ENCODE peak calls at places on chromosomes 13 and 19, in eight cellular contexts. O, G, M, D, Y, A, I and V are unnamed samples. For H3K4me1, the result is how much of the 10 kb centered on the place peaks cover.

GRCh38 chr19:31330761-31331160 is 18.5 kb downstream of the TSHZ3 start:
- DNase-seq in I (no peak), D (no peak), M (no peak), G (no peak), O (no peak), Y (no peak), A (no peak), V (no peak)

GRCh38 chr19:33569822-33570221 is 48.2 kb upstream of the PEPD start:
- DNase-seq in Y (no peak), G (no peak), A (no peak), O (no peak), M (no peak), I (no peak), D (no peak), V (no peak)

GRCh38 chr13:48930933-48931332 is 44.8 kb upstream of the FNDC3A start:
- DNase-seq in I (no peak), G (no peak), Y (no peak), A (no peak), O (no peak), M (no peak), D (no peak), V (no peak)

GRCh38 chr13:91601273-91601672 is 202.9 kb downstream of the GPC5 start:
- DNase-seq in D (no peak), O (no peak), M (no peak), G (no peak), I (no peak), A (no peak), Y (no peak), V (no peak)

GRCh38 chr13:109344552-109345157 is 441.7 kb downstream of the IRS2 start:
- DNase-seq in I (no peak), A (no peak), D (no peak), M (no peak), O (peak), G (no peak), Y (peak), V (no peak)

GRCh38 chr19:1904385-1905070 is 671 bp upstream of the ADAT3 start:
- DNase-seq in M (no peak), O (no peak), Y (no peak), G (no peak), I (peak), D (no peak), A (no peak), V (no peak)

GRCh38 chr19:52896431-52897148 is 845 bp downstream of the ZNF320 start:
- DNase-seq in O (peak), D (peak), M (peak), G (peak), Y (no peak), I (peak), A (no peak), V (peak)

GRCh38 chr19:10430505-10431253 is 10.3 kb downstream of the PDE4A start:
- DNase-seq in A (no peak), O (peak), D (peak), Y (no peak), M (no peak), I (peak), G (peak), V (no peak)

GRCh38 chr13:50635504-50635903 is 208.0 kb downstream of the DLEU7 start:
- DNase-seq in O (no peak), A (no peak), D (peak), G (peak), M (no peak), I (peak), Y (no peak), V (no peak)

GRCh38 chr13:46304546-46304945 is 82.5 kb downstream of the RUBCNL start:
- DNase-seq in G (no peak), D (no peak), O (no peak), A (no peak), M (no peak), Y (no peak), I (no peak), V (no peak)

GRCh38 chr19:12721656-12722565 is 1.8 kb downstream of the TNPO2 start:
- DNase-seq in Y (peak), D (peak), G (peak), O (peak), A (peak), I (peak), M (peak), V (peak)

GRCh38 chr13:102395174-102395573 is 6.7 kb downstream of the FGF14 start:
- DNase-seq in Y (no peak), A (no peak), G (no peak), D (no peak), I (no peak), O (no peak), M (no peak), V (no peak)
- H3K4me3 ChIP-seq in Y (peak), A (peak), G (peak), D (peak), I (peak), O (peak), M (no peak), V (peak)

DNA sequence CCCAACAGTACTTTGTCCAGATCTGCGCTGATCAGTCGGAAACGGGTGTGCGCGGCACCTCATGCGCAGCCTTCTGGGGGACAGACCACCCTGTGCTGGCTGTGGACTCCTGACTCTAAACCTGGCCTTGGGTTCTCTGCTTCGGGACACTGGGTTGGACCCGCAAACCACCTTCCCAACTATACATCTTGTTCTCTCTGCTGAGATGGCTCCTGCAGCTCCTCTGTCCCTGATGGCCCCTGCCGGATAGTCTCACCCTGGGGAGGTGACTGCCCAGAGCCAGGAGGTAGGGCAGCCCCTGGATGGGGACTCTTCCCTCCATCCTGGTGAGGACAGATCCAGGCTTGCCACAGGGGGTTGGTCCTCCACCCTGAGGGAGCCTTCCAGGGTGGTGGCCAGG is 23.3 kb downstream of the RFX1 start:
- DNase-seq in Y (no peak), O (no peak), M (no peak), G (no peak), I (no peak), A (no peak), D (no peak), V (no peak)
- H3K4me1 ChIP-seq in Y (under half), O (under half), M (under half), G (under half), I (under half), A (half or more), D (under half), V (half or more)

GRCh38 chr19:45097776-45098520 is 5.0 kb downstream of the PPP1R37 start:
- DNase-seq in I (peak), G (peak), M (no peak), D (peak), A (no peak), Y (peak), O (peak), V (no peak)
- H3K27ac ChIP-seq in I (peak), G (peak), M (no peak), D (peak), A (no peak), Y (peak), O (peak), V (no peak)

DNA sequence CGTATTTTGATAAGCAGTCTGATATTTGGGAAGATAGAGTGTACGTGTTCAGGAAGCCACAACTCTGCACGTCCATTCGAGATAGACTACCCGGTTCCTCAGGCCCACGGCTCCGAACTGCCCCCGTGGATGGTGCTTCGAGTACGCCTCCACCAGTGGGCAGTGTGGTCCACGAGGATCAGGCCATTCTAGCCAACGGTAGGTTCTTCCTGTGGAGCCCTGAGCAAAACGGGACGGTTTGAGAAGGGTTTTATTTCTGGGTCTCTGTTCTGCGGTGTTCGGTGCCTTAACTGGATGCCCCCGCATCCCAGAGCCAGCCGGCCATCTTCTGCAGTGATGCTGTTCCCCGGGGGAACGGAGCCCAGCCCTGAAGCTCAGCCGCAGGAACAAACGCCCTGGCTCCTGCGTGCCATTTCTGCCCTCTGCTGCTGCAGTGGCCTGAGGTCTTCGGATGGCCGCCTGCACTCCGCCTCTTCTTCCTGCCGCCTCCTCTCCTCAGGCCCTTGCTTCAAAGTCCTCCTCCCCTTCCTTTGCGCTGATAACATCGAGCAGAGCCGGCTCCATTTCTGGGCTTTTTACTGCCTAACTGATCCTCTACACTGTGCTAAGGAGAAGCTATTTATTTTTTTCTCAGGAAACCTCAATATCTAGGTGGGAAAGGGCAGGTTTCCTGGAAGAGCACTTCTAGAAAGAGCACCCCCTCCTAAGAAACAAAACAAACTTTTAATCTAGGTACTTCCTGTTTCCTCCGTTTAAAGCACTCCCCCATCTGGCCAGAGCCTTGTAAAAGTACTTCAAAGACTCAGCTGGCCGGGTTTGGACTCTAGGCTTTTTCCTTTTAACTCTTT is 36.2 kb upstream of the SLC46A3 start:
- DNase-seq in Y (no peak), A (no peak), M (peak), O (no peak), G (peak), I (peak), D (no peak), V (no peak)
- H3K4me3 ChIP-seq in Y (no peak), A (peak), M (no peak), O (no peak), G (peak), I (peak), D (no peak), V (peak)

DNA sequence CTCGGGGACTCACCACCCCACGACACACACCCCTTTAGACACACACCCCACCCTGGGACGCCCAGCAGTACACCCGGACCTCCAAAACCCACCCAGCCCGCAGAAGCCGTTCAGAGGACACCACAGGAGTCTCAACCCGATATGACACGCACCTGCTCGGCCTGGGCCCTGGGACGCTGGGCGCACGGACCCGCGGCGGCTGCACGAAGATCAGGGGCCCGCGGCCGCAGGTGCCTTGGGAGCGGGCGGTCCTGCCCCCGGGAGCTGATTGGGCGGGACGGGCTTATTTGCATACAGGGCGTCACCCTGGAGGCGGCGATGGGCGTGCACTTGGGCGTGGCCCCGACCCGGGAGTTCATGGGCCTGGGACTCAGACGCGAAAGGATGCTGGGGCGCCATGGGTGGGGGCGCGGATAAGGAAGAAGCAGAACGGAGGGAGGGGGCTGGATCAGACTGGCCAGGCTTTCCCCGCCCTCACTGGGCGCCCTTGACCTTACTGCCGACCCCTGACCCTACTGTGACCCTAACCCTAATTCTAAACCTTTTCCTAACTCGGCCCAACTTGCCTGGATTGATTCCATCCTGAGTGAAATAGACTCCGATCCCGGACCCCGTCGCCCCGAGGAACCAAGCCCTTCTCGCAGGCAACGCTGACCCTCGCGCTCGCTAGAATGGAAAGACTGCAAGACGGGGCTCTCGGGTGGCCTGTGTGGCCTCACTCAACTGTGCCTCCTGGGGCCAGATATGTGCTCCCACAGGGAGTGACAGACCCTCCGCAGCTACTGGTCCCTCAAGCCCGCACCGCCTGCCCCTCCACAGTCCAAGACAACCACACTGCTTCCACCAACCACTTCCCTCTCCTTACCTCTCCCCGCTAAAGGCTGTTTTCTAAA is at the start of gene MEF2B:
- DNase-seq in Y (no peak), A (peak), G (peak), O (peak), I (peak), M (peak), D (peak), V (peak)
- H3K4me1 ChIP-seq in Y (under half), A (under half), G (under half), O (under half), I (under half), M (under half), D (under half), V (under half)

GRCh38 chr19:18666784-18667183 is 16.7 kb upstream of the CRTC1 start:
- DNase-seq in O (no peak), M (no peak), G (no peak), D (no peak), Y (no peak), I (no peak), A (no peak), V (no peak)
- H3K27ac ChIP-seq in O (no peak), M (no peak), G (no peak), D (no peak), Y (no peak), I (no peak), A (no peak), V (no peak)

DNA sequence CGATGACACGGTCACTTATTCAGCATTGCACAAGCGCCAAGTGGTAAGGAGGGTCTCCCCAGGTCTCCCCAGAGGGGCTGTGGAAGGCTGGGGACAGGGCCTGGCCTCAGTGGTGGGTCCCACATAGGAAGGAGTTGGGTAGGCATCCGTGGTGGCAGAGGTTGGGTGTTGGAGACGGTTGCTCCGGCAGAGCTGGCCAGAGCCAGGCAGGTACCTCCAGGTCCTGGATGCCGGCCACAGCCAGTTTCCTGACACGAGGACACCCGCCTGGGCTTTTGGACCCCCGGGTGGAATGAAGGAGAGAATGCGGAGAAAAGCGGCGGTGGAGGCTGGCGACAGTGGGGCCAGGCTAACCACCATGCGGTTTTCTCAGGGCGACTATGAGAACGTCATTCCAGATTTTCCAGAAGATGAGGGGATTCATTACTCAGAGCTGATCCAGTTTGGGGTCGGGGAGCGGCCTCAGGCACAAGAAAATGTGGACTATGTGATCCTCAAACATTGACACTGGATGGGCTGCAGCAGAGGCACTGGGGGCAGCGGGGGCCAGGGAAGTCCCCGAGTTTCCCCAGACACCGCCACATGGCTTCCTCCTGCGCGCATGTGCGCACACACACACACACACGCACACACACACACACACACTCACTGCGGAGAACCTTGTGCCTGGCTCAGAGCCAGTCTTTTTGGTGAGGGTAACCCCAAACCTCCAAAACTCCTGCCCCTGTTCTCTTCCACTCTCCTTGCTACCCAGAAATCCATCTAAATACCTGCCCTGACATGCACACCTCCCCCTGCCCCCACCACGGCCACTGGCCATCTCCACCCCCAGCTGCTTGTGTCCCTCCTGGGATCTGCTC is 1.3 kb upstream of the FFAR1 start:
- DNase-seq in O (no peak), Y (no peak), M (peak), D (no peak), G (no peak), A (peak), I (peak), V (peak)
- H3K4me3 ChIP-seq in O (no peak), Y (no peak), M (no peak), D (no peak), G (no peak), A (peak), I (no peak), V (no peak)

GRCh38 chr19:44927746-44928145 is 13.3 kb downstream of the APOC1 start:
- DNase-seq in G (no peak), D (no peak), Y (no peak), M (no peak), A (no peak), I (no peak), O (peak), V (no peak)
- H3K4me1 ChIP-seq in G (under half), D (under half), Y (under half), M (under half), A (under half), I (under half), O (under half), V (under half)

GRCh38 chr13:59461411-59461810 is 702.3 kb downstream of the DIAPH3 start:
- DNase-seq in O (no peak), I (peak), G (peak), M (no peak), A (no peak), Y (no peak), D (no peak), V (no peak)
- H3K27ac ChIP-seq in O (no peak), I (peak), G (no peak), M (no peak), A (no peak), Y (no peak), D (peak), V (no peak)

DNA sequence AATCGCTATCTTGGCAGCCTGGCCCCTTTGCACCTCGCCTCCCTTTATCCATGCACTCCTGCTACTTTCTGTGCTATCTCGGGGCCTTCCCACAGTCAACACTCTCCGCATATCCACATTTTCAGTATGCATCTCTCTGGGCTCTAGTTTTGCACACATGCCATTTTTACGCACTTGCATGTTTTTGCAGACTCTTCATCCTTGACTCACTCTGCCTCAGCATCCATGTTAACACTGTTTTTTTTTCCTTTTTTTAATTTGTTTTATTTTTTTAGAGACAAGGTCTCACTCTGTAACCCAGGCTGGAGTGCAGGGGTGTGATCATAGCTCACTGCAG is 2.5 kb downstream of the MAMSTR start:
- DNase-seq in A (no peak), I (no peak), O (peak), Y (no peak), D (no peak), G (no peak), M (no peak), V (no peak)
- H3K4me3 ChIP-seq in A (no peak), I (peak), O (peak), Y (no peak), D (no peak), G (peak), M (no peak), V (no peak)